ENCODE peak calls at places on chromosomes 1 and 21, in eight cellular contexts. One of them, this sample, is unnamed. For H3K4me1, the result is how much of the 10 kb centered on the place peaks cover.

GRCh38 chr21:42848932-42849758 is 30.2 kb downstream of the WDR4 start:
- DNase-seq in fibroblast of lung: no peak
- DNase-seq in GM23338: no peak
- DNase-seq in small intestine: no peak
- DNase-seq in CD8-positive, alpha-beta T cell: no peak
- DNase-seq in adipocyte: no peak
- DNase-seq in aorta: no peak
- DNase-seq in H9: no peak
- DNase-seq in this sample: no peak

GRCh38 chr1:223542831-223543230 is 122.7 kb downstream of the CAPN8 start:
- DNase-seq in fibroblast of lung: no peak
- DNase-seq in GM23338: no peak
- DNase-seq in small intestine: no peak
- DNase-seq in CD8-positive, alpha-beta T cell: no peak
- DNase-seq in adipocyte: no peak
- DNase-seq in aorta: no peak
- DNase-seq in H9: no peak
- DNase-seq in this sample: no peak

GRCh38 chr1:214838351-214838750 is 235.4 kb downstream of the CENPF start:
- DNase-seq in fibroblast of lung: peak
- DNase-seq in GM23338: no peak
- DNase-seq in small intestine: no peak
- DNase-seq in CD8-positive, alpha-beta T cell: no peak
- DNase-seq in adipocyte: peak
- DNase-seq in aorta: no peak
- DNase-seq in H9: no peak
- DNase-seq in this sample: no peak

GRCh38 chr1:163094589-163094988 is 25.4 kb downstream of the RGS4 start:
- DNase-seq in fibroblast of lung: no peak
- DNase-seq in GM23338: no peak
- DNase-seq in small intestine: no peak
- DNase-seq in CD8-positive, alpha-beta T cell: no peak
- DNase-seq in adipocyte: no peak
- DNase-seq in aorta: no peak
- DNase-seq in H9: no peak
- DNase-seq in this sample: no peak

GRCh38 chr1:178933709-178934573 is 63.1 kb upstream of the ANGPTL1 start:
- DNase-seq in fibroblast of lung: peak
- DNase-seq in GM23338: no peak
- DNase-seq in small intestine: no peak
- DNase-seq in CD8-positive, alpha-beta T cell: no peak
- DNase-seq in adipocyte: no peak
- DNase-seq in aorta: no peak
- DNase-seq in H9: no peak
- DNase-seq in this sample: no peak

GRCh38 chr1:223815865-223816264 is 29.9 kb downstream of the TP53BP2 start:
- DNase-seq in fibroblast of lung: no peak
- DNase-seq in GM23338: no peak
- DNase-seq in small intestine: no peak
- DNase-seq in CD8-positive, alpha-beta T cell: no peak
- DNase-seq in adipocyte: peak
- DNase-seq in aorta: no peak
- DNase-seq in H9: no peak
- DNase-seq in this sample: peak

GRCh38 chr1:171983584-171983983 is 142.3 kb downstream of the DNM3 start:
- DNase-seq in fibroblast of lung: peak
- DNase-seq in GM23338: no peak
- DNase-seq in small intestine: peak
- DNase-seq in CD8-positive, alpha-beta T cell: no peak
- DNase-seq in adipocyte: peak
- DNase-seq in aorta: no peak
- DNase-seq in H9: no peak
- DNase-seq in this sample: no peak

GRCh38 chr1:23867542-23867952 is 543 bp downstream of the FUCA1 start:
- DNase-seq in fibroblast of lung: no peak
- DNase-seq in GM23338: peak
- DNase-seq in small intestine: peak
- DNase-seq in CD8-positive, alpha-beta T cell: no peak
- DNase-seq in adipocyte: no peak
- DNase-seq in aorta: no peak
- DNase-seq in H9: no peak
- DNase-seq in this sample: no peak

GRCh38 chr1:61186753-61187152 is 104.4 kb downstream of the NFIA start:
- DNase-seq in fibroblast of lung: no peak
- DNase-seq in GM23338: no peak
- DNase-seq in small intestine: no peak
- DNase-seq in CD8-positive, alpha-beta T cell: no peak
- DNase-seq in adipocyte: no peak
- DNase-seq in aorta: no peak
- DNase-seq in H9: no peak
- DNase-seq in this sample: no peak

GRCh38 chr1:20484526-20485462 is 1.2 kb downstream of the CAMK2N1 start:
- DNase-seq in fibroblast of lung: no peak
- DNase-seq in GM23338: no peak
- DNase-seq in small intestine: no peak
- DNase-seq in CD8-positive, alpha-beta T cell: no peak
- DNase-seq in adipocyte: peak
- DNase-seq in aorta: no peak
- DNase-seq in H9: no peak
- DNase-seq in this sample: no peak

GRCh38 chr1:6025269-6026094 is 20.2 kb upstream of the KCNAB2 start:
- DNase-seq in fibroblast of lung: no peak
- DNase-seq in GM23338: no peak
- DNase-seq in small intestine: peak
- DNase-seq in CD8-positive, alpha-beta T cell: no peak
- DNase-seq in adipocyte: peak
- DNase-seq in aorta: no peak
- DNase-seq in H9: no peak
- DNase-seq in this sample: no peak

GRCh38 chr1:113255038-113255727 is 135.1 kb upstream of the MAGI3 start:
- DNase-seq in fibroblast of lung: no peak
- DNase-seq in GM23338: peak
- DNase-seq in small intestine: no peak
- DNase-seq in CD8-positive, alpha-beta T cell: no peak
- DNase-seq in adipocyte: no peak
- DNase-seq in aorta: no peak
- DNase-seq in H9: no peak
- DNase-seq in this sample: no peak

GRCh38 chr21:35995522-35996088 is 64.7 kb downstream of the SETD4 start:
- DNase-seq in fibroblast of lung: no peak
- DNase-seq in GM23338: no peak
- DNase-seq in small intestine: no peak
- DNase-seq in CD8-positive, alpha-beta T cell: no peak
- DNase-seq in adipocyte: no peak
- DNase-seq in aorta: no peak
- DNase-seq in H9: no peak
- DNase-seq in this sample: no peak

GRCh38 chr1:55230654-55231053 is 15.5 kb upstream of the USP24 start:
- DNase-seq in fibroblast of lung: no peak
- DNase-seq in GM23338: no peak
- DNase-seq in small intestine: no peak
- DNase-seq in CD8-positive, alpha-beta T cell: no peak
- DNase-seq in adipocyte: no peak
- DNase-seq in aorta: no peak
- DNase-seq in H9: no peak
- DNase-seq in this sample: no peak

GRCh38 chr1:53442297-53442696 is 16.9 kb upstream of the DMRTB1 start:
- DNase-seq in fibroblast of lung: peak
- DNase-seq in GM23338: no peak
- DNase-seq in small intestine: no peak
- DNase-seq in CD8-positive, alpha-beta T cell: no peak
- DNase-seq in adipocyte: peak
- DNase-seq in aorta: no peak
- DNase-seq in H9: no peak
- DNase-seq in this sample: no peak

GRCh38 chr1:206062464-206062863 is 9.5 kb downstream of the RHEX start:
- DNase-seq in fibroblast of lung: no peak
- DNase-seq in GM23338: no peak
- DNase-seq in small intestine: no peak
- DNase-seq in CD8-positive, alpha-beta T cell: no peak
- DNase-seq in adipocyte: no peak
- DNase-seq in aorta: no peak
- DNase-seq in H9: no peak
- DNase-seq in this sample: no peak

GRCh38 chr21:34611528-34611927 is 3.4 kb downstream of the RCAN1 start:
- DNase-seq in fibroblast of lung: no peak
- DNase-seq in GM23338: no peak
- DNase-seq in small intestine: no peak
- DNase-seq in CD8-positive, alpha-beta T cell: no peak
- DNase-seq in adipocyte: no peak
- DNase-seq in aorta: no peak
- DNase-seq in H9: no peak
- DNase-seq in this sample: no peak

GRCh38 chr1:195096051-195096521 is 1512.2 kb downstream of the KCNT2 start:
- DNase-seq in fibroblast of lung: no peak
- DNase-seq in GM23338: peak
- DNase-seq in small intestine: no peak
- DNase-seq in CD8-positive, alpha-beta T cell: no peak
- DNase-seq in adipocyte: no peak
- DNase-seq in aorta: no peak
- DNase-seq in H9: peak
- DNase-seq in this sample: no peak

GRCh38 chr1:85692730-85693314 is 15.4 kb downstream of the ZNHIT6 start:
- DNase-seq in fibroblast of lung: peak
- DNase-seq in GM23338: peak
- DNase-seq in small intestine: peak
- DNase-seq in CD8-positive, alpha-beta T cell: no peak
- DNase-seq in adipocyte: peak
- DNase-seq in aorta: no peak
- DNase-seq in H9: no peak
- DNase-seq in this sample: peak

GRCh38 chr1:234772345-234773147 is 162.6 kb upstream of the IRF2BP2 start:
- DNase-seq in fibroblast of lung: peak
- DNase-seq in GM23338: peak
- DNase-seq in small intestine: peak
- DNase-seq in CD8-positive, alpha-beta T cell: peak
- DNase-seq in adipocyte: peak
- DNase-seq in aorta: peak
- DNase-seq in H9: peak
- DNase-seq in this sample: peak

GRCh38 chr1:24215226-24215814 is 28.2 kb upstream of the IFNLR1 start:
- DNase-seq in fibroblast of lung: no peak
- DNase-seq in GM23338: no peak
- DNase-seq in small intestine: no peak
- DNase-seq in CD8-positive, alpha-beta T cell: no peak
- DNase-seq in adipocyte: peak
- DNase-seq in aorta: no peak
- DNase-seq in H9: no peak
- DNase-seq in this sample: no peak

GRCh38 chr1:60874703-60875102 is 207.7 kb upstream of the NFIA start:
- DNase-seq in fibroblast of lung: peak
- DNase-seq in GM23338: no peak
- DNase-seq in small intestine: no peak
- DNase-seq in CD8-positive, alpha-beta T cell: no peak
- DNase-seq in adipocyte: peak
- DNase-seq in aorta: peak
- DNase-seq in H9: no peak
- DNase-seq in this sample: no peak

GRCh38 chr1:55277377-55278130 is 62.4 kb upstream of the USP24 start:
- DNase-seq in fibroblast of lung: peak
- DNase-seq in GM23338: peak
- DNase-seq in small intestine: peak
- DNase-seq in CD8-positive, alpha-beta T cell: peak
- DNase-seq in adipocyte: peak
- DNase-seq in aorta: peak
- DNase-seq in H9: peak
- DNase-seq in this sample: peak

GRCh38 chr1:27559466-27560030 is 44.4 kb downstream of the AHDC1 start:
- DNase-seq in fibroblast of lung: no peak
- DNase-seq in GM23338: no peak
- DNase-seq in small intestine: no peak
- DNase-seq in CD8-positive, alpha-beta T cell: no peak
- DNase-seq in adipocyte: no peak
- DNase-seq in aorta: no peak
- DNase-seq in H9: no peak
- DNase-seq in this sample: no peak
- H3K4me1 ChIP-seq in fibroblast of lung: half or more
- H3K4me1 ChIP-seq in GM23338: half or more
- H3K4me1 ChIP-seq in small intestine: under half
- H3K4me1 ChIP-seq in CD8-positive, alpha-beta T cell: under half
- H3K4me1 ChIP-seq in adipocyte: half or more
- H3K4me1 ChIP-seq in aorta: under half
- H3K4me1 ChIP-seq in H9: under half
- H3K4me1 ChIP-seq in this sample: half or more

GRCh38 chr1:91687452-91687851 is 186.8 kb downstream of the CDC7 start:
- DNase-seq in fibroblast of lung: peak
- DNase-seq in GM23338: no peak
- DNase-seq in small intestine: no peak
- DNase-seq in CD8-positive, alpha-beta T cell: no peak
- DNase-seq in adipocyte: peak
- DNase-seq in aorta: no peak
- DNase-seq in H9: no peak
- DNase-seq in this sample: no peak

GRCh38 chr1:91684599-91685196 is 184.0 kb downstream of the CDC7 start:
- DNase-seq in fibroblast of lung: peak
- DNase-seq in GM23338: no peak
- DNase-seq in small intestine: no peak
- DNase-seq in CD8-positive, alpha-beta T cell: no peak
- DNase-seq in adipocyte: peak
- DNase-seq in aorta: no peak
- DNase-seq in H9: no peak
- DNase-seq in this sample: no peak

GRCh38 chr1:91683598-91683951 is 182.9 kb downstream of the CDC7 start:
- DNase-seq in fibroblast of lung: no peak
- DNase-seq in GM23338: peak
- DNase-seq in small intestine: peak
- DNase-seq in CD8-positive, alpha-beta T cell: no peak
- DNase-seq in adipocyte: no peak
- DNase-seq in aorta: peak
- DNase-seq in H9: peak
- DNase-seq in this sample: no peak

GRCh38 chr1:91682882-91683597 is 182.4 kb downstream of the CDC7 start:
- DNase-seq in fibroblast of lung: no peak
- DNase-seq in GM23338: no peak
- DNase-seq in small intestine: no peak
- DNase-seq in CD8-positive, alpha-beta T cell: no peak
- DNase-seq in adipocyte: no peak
- DNase-seq in aorta: no peak
- DNase-seq in H9: no peak
- DNase-seq in this sample: no peak

GRCh38 chr1:91685994-91686393 is 185.3 kb downstream of the CDC7 start:
- DNase-seq in fibroblast of lung: no peak
- DNase-seq in GM23338: no peak
- DNase-seq in small intestine: peak
- DNase-seq in CD8-positive, alpha-beta T cell: no peak
- DNase-seq in adipocyte: no peak
- DNase-seq in aorta: no peak
- DNase-seq in H9: no peak
- DNase-seq in this sample: no peak
- H3K4me1 ChIP-seq in fibroblast of lung: under half
- H3K4me1 ChIP-seq in GM23338: under half
- H3K4me1 ChIP-seq in small intestine: under half
- H3K4me1 ChIP-seq in CD8-positive, alpha-beta T cell: under half
- H3K4me1 ChIP-seq in adipocyte: half or more
- H3K4me1 ChIP-seq in aorta: under half
- H3K4me1 ChIP-seq in H9: under half
- H3K4me1 ChIP-seq in this sample: under half

GRCh38 chr1:204883405-204883804 is 12.7 kb downstream of the NFASC start:
- DNase-seq in fibroblast of lung: no peak
- DNase-seq in GM23338: no peak
- DNase-seq in small intestine: no peak
- DNase-seq in CD8-positive, alpha-beta T cell: no peak
- DNase-seq in adipocyte: no peak
- DNase-seq in aorta: no peak
- DNase-seq in H9: no peak
- DNase-seq in this sample: no peak
- H3K4me1 ChIP-seq in fibroblast of lung: under half
- H3K4me1 ChIP-seq in GM23338: under half
- H3K4me1 ChIP-seq in small intestine: under half
- H3K4me1 ChIP-seq in CD8-positive, alpha-beta T cell: under half
- H3K4me1 ChIP-seq in adipocyte: half or more
- H3K4me1 ChIP-seq in aorta: under half
- H3K4me1 ChIP-seq in H9: under half
- H3K4me1 ChIP-seq in this sample: under half

GRCh38 chr1:174666248-174666647 is 218.5 kb downstream of the GPR52 start:
- DNase-seq in fibroblast of lung: no peak
- DNase-seq in GM23338: no peak
- DNase-seq in small intestine: no peak
- DNase-seq in CD8-positive, alpha-beta T cell: no peak
- DNase-seq in adipocyte: no peak
- DNase-seq in aorta: no peak
- DNase-seq in H9: no peak
- DNase-seq in this sample: no peak
- H3K4me1 ChIP-seq in fibroblast of lung: under half
- H3K4me1 ChIP-seq in GM23338: under half
- H3K4me1 ChIP-seq in small intestine: under half
- H3K4me1 ChIP-seq in CD8-positive, alpha-beta T cell: under half
- H3K4me1 ChIP-seq in adipocyte: under half
- H3K4me1 ChIP-seq in aorta: under half
- H3K4me1 ChIP-seq in H9: under half
- H3K4me1 ChIP-seq in this sample: under half